ENCODE peak calls at places on chromosomes 13 and 19, in nine cellular contexts. H is nephron progenitor cell; W is AG04449; C is ELR; U is B cell; P is progenitor cell of endocrine pancreas; O is stimulated activated CD8-positive, alpha-beta memory T cell treated with anti-CD3 and anti-CD28 coated beads, Interleukin-2, amount 100 ng/mL, for 48 hours; X is aorta; V is thyroid gland. T is an unnamed sample.

GRCh38 chr19:10074153-10074552 is 12.0 kb upstream of the SHFL start:
- DNase-seq in U (no peak), H (no peak), V (no peak), P (no peak), O (no peak), W (no peak), C (peak; percentile 60), X (no peak), T (no peak)

GRCh38 chr13:32314271-32314967 is 744 bp downstream of the ZAR1L start:
- DNase-seq in X (peak; percentile 82), H (no peak), O (no peak), U (no peak), V (peak; percentile 25), W (no peak), P (no peak), C (no peak), T (no peak)

GRCh38 chr13:36919833-36920611 is at the start of gene SMAD9:
- DNase-seq in U (no peak), H (peak; percentile 76), V (peak; percentile 94), O (no peak), X (peak; percentile 87), W (no peak), C (peak; percentile 87), P (peak; percentile 53), T (no peak)

GRCh38 chr13:106287351-106287750 is 248.1 kb downstream of the EFNB2 start:
- DNase-seq in U (no peak), X (no peak), C (no peak), W (no peak), V (peak; percentile 13), O (no peak), H (no peak), P (no peak), T (no peak)

GRCh38 chr13:41286370-41286769 is 23.0 kb upstream of the MTRF1 start:
- DNase-seq in U (no peak), P (no peak), O (no peak), W (no peak), X (no peak), H (no peak), C (no peak), V (no peak), T (no peak)

GRCh38 chr19:703651-704446 is 4.9 kb upstream of the PALM start:
- DNase-seq in O (peak; percentile 75), V (peak; percentile 66), X (peak; percentile 85), U (no peak), W (no peak), C (peak; percentile 57), H (peak; percentile 95), P (no peak), T (no peak)

GRCh38 chr19:6062961-6063575 is 47.2 kb downstream of the RFX2 start:
- DNase-seq in W (no peak), X (no peak), C (no peak), P (no peak), V (no peak), H (no peak), U (no peak), O (no peak), T (no peak)

GRCh38 chr19:41615207-41615606 is 11.7 kb downstream of the CEACAM4 start:
- DNase-seq in U (no peak), V (no peak), O (no peak), X (no peak), C (no peak), W (no peak), H (no peak), P (no peak), T (no peak)

GRCh38 chr13:57969961-57970360 is 338.4 kb downstream of the PCDH17 start:
- DNase-seq in O (no peak), U (no peak), C (no peak), X (no peak), P (no peak), V (no peak), W (no peak), H (no peak), T (no peak)

GRCh38 chr13:96089749-96090239 is at the start of gene HS6ST3:
- DNase-seq in P (peak; percentile 39), H (peak; percentile 65), W (no peak), O (no peak), V (peak; percentile 77), U (no peak), C (peak; percentile 23), X (peak; percentile 42), T (no peak)

GRCh38 chr19:55113570-55114039 is 3.8 kb downstream of the PPP1R12C start:
- DNase-seq in C (peak; percentile 79), X (peak; percentile 89), H (peak; percentile 82), P (no peak), V (peak; percentile 99), U (no peak), W (peak; percentile 45), O (no peak), T (peak; percentile 69)

GRCh38 chr19:56309511-56310185 is 5.0 kb downstream of the ZSCAN5A start:
- DNase-seq in W (no peak), P (peak; percentile 45), X (peak; percentile 57), O (peak; percentile 63), V (peak; percentile 24), C (peak; percentile 64), U (peak; percentile 44), H (peak; percentile 55), T (no peak)

GRCh38 chr19:13022859-13023636 is 27.8 kb downstream of the NFIX start:
- DNase-seq in H (no peak), X (peak; percentile 91), V (peak; percentile 90), P (no peak), C (peak; percentile 92), W (peak; percentile 88), O (no peak), U (no peak), T (peak; percentile 94)

GRCh38 chr19:6481541-6482342 is at the start of gene DENND1C:
- DNase-seq in P (no peak), V (no peak), X (peak; percentile 73), O (peak; percentile 65), C (peak; percentile 45), W (no peak), U (peak; percentile 80), H (peak; percentile 55), T (no peak)

GRCh38 chr13:49995535-49996165 is 1.2 kb upstream of the TRIM13 start:
- DNase-seq in X (no peak), V (no peak), C (no peak), H (no peak), U (peak; percentile 41), W (no peak), O (no peak), P (no peak), T (no peak)

GRCh38 chr19:45162464-45163143 is 1.8 kb upstream of the NKPD1 start:
- DNase-seq in H (no peak), V (no peak), U (no peak), X (no peak), C (no peak), P (no peak), O (no peak), W (no peak), T (no peak)

GRCh38 chr13:71759506-71760225 is 107.3 kb downstream of the DACH1 start:
- DNase-seq in P (no peak), W (no peak), C (no peak), H (no peak), U (no peak), V (no peak), O (no peak), X (no peak), T (no peak)

T was measured in GM04503.